ENCODE peak calls at places on chromosomes 16 and 17, in nine cellular contexts. F is NCI-H69; E is neural progenitor cell; L is hepatic stellate cell; T is upper lobe of right lung; S is RPMI8226; Q is ELR; X is activated effector memory CD4-positive, alpha-beta T cell treated with anti-CD3 and anti-CD28 coated beads, Interleukin-2, amount 50 U/mL, for 16 hours; N is progenitor cell of endocrine pancreas. R is an unnamed sample.

GRCh38 chr17:81366648-81367047 is 28.6 kb upstream of the BAHCC1 start:
- DNase-seq in F (no peak), E (no peak), L (no peak), T (no peak), S (no peak), Q (no peak), X (no peak), N (no peak), R (no peak)

GRCh38 chr16:64153718-64154117 is 968.1 kb downstream of the CDH11 start:
- DNase-seq in F (no peak), E (no peak), L (no peak), T (no peak), S (no peak), Q (peak), X (no peak), N (no peak), R (no peak)

GRCh38 chr16:23595246-23595950 is 718 bp downstream of the NDUFAB1 start:
- DNase-seq in F (peak), E (no peak), L (no peak), T (no peak), S (no peak), Q (peak), X (peak), N (no peak), R (no peak)

GRCh38 chr17:57644311-57644710 is 100.8 kb downstream of the CCDC182 start:
- DNase-seq in F (no peak), E (no peak), L (no peak), T (no peak), S (no peak), Q (no peak), X (no peak), N (no peak), R (no peak)

GRCh38 chr17:73182616-73183310 is 10.1 kb upstream of the COG1 start:
- DNase-seq in F (peak), E (no peak), L (no peak), T (no peak), S (no peak), Q (no peak), X (no peak), N (no peak), R (no peak)

GRCh38 chr17:79970576-79971068 is 65.0 kb downstream of the TBC1D16 start:
- DNase-seq in F (peak), E (peak), L (no peak), T (peak), S (peak), Q (peak), X (peak), N (no peak), R (no peak)

GRCh38 chr17:34198519-34198918 is 56.6 kb upstream of the CCL2 start:
- DNase-seq in F (no peak), E (no peak), L (no peak), T (no peak), S (no peak), Q (no peak), X (no peak), N (no peak), R (no peak)

GRCh38 chr16:86029131-86029741 is 130.3 kb downstream of the IRF8 start:
- DNase-seq in F (no peak), E (no peak), L (peak), T (peak), S (no peak), Q (no peak), X (peak), N (no peak), R (peak)

GRCh38 chr17:51189628-51190027 is 23.4 kb downstream of the NME2 start:
- DNase-seq in F (no peak), E (no peak), L (no peak), T (no peak), S (no peak), Q (no peak), X (no peak), N (no peak), R (no peak)

GRCh38 chr16:88047462-88047861 is 96.2 kb downstream of the BANP start:
- DNase-seq in F (no peak), E (no peak), L (no peak), T (no peak), S (no peak), Q (no peak), X (no peak), N (no peak), R (no peak)

GRCh38 chr16:85157813-85158701 is 45.8 kb upstream of the CIBAR2 start:
- DNase-seq in F (peak), E (peak), L (no peak), T (no peak), S (no peak), Q (peak), X (no peak), N (no peak), R (peak)

GRCh38 chr17:65231662-65232335 is 94.6 kb downstream of the RGS9 start:
- DNase-seq in F (peak), E (peak), L (peak), T (peak), S (peak), Q (peak), X (peak), N (peak), R (peak)

GRCh38 chr17:29148257-29148789 is 31.9 kb downstream of the MYO18A start:
- DNase-seq in F (peak), E (peak), L (no peak), T (peak), S (peak), Q (no peak), X (peak), N (no peak), R (no peak)

GRCh38 chr17:31586946-31587345 is 195.5 kb downstream of the RAB11FIP4 start:
- DNase-seq in F (no peak), E (no peak), L (no peak), T (no peak), S (no peak), Q (no peak), X (no peak), N (no peak), R (no peak)

GRCh38 chr17:66343531-66344078 is 41.2 kb downstream of the PRKCA start:
- DNase-seq in F (peak), E (no peak), L (no peak), T (no peak), S (no peak), Q (peak), X (no peak), N (no peak), R (no peak)

GRCh38 chr16:89867918-89868317 is 5.5 kb upstream of the TCF25 start:
- DNase-seq in F (no peak), E (no peak), L (no peak), T (no peak), S (no peak), Q (no peak), X (no peak), N (no peak), R (no peak)

GRCh38 chr17:47315451-47316266 is 8.1 kb upstream of the EFCAB13 start:
- DNase-seq in F (peak), E (peak), L (peak), T (no peak), S (peak), Q (peak), X (no peak), N (no peak), R (peak)

GRCh38 chr17:60248618-60249516 is 99.1 kb downstream of the CA4 start:
- DNase-seq in F (no peak), E (no peak), L (no peak), T (no peak), S (no peak), Q (no peak), X (no peak), N (no peak), R (no peak)

GRCh38 chr17:39963826-39964225 is 1.0 kb downstream of the GSDMA start:
- DNase-seq in F (no peak), E (no peak), L (no peak), T (no peak), S (peak), Q (no peak), X (peak), N (no peak), R (no peak)

GRCh38 chr17:7041607-7042506 is 2.0 kb downstream of the SLC16A11 start:
- DNase-seq in F (no peak), E (peak), L (no peak), T (no peak), S (no peak), Q (no peak), X (peak), N (no peak), R (peak)

GRCh38 chr16:85718682-85719081 is 29.9 kb upstream of the GINS2 start:
- DNase-seq in F (peak), E (peak), L (no peak), T (no peak), S (peak), Q (peak), X (no peak), N (no peak), R (peak)

GRCh38 chr17:16123531-16123930 is 91.8 kb downstream of the NCOR1 start:
- DNase-seq in F (no peak), E (no peak), L (no peak), T (no peak), S (no peak), Q (no peak), X (no peak), N (no peak), R (no peak)

GRCh38 chr17:12549499-12549901 is 116.2 kb upstream of the MYOCD start:
- DNase-seq in F (no peak), E (no peak), L (peak), T (no peak), S (no peak), Q (peak), X (no peak), N (no peak), R (no peak)

GRCh38 chr16:24203675-24204074 is 52.5 kb upstream of the CACNG3 start:
- DNase-seq in F (peak), E (no peak), L (no peak), T (no peak), S (no peak), Q (no peak), X (no peak), N (no peak), R (no peak)

GRCh38 chr16:88526906-88527185 is 43.4 kb upstream of the ZC3H18 start:
- DNase-seq in F (no peak), E (no peak), L (no peak), T (no peak), S (no peak), Q (no peak), X (no peak), N (no peak), R (no peak)

GRCh38 chr17:21218101-21218500 is 4.1 kb upstream of the TMEM11 start:
- DNase-seq in F (peak), E (peak), L (peak), T (no peak), S (no peak), Q (peak), X (peak), N (no peak), R (no peak)

GRCh38 chr17:48066656-48067055 is 18.5 kb downstream of the NFE2L1 start:
- DNase-seq in F (no peak), E (no peak), L (no peak), T (no peak), S (no peak), Q (no peak), X (no peak), N (no peak), R (no peak)

GRCh38 chr16:88376835-88377726 is 5.7 kb upstream of the ZNF469 start:
- DNase-seq in F (peak), E (no peak), L (peak), T (peak), S (no peak), Q (no peak), X (no peak), N (no peak), R (no peak)

GRCh38 chr17:50207792-50208567 is 6.5 kb upstream of the COL1A1 start:
- DNase-seq in F (no peak), E (no peak), L (no peak), T (no peak), S (no peak), Q (no peak), X (peak), N (no peak), R (no peak)

GRCh38 chr17:71032746-71033273 is 863.5 kb downstream of the KCNJ2 start:
- DNase-seq in F (peak), E (peak), L (no peak), T (no peak), S (no peak), Q (no peak), X (no peak), N (no peak), R (peak)

GRCh38 chr16:50371936-50372595 is 3.3 kb upstream of the BRD7 start:
- DNase-seq in F (peak), E (peak), L (peak), T (no peak), S (peak), Q (peak), X (no peak), N (no peak), R (peak)

GRCh38 chr16:30354423-30355143 is 525 bp downstream of the CD2BP2 start:
- DNase-seq in F (peak), E (peak), L (no peak), T (no peak), S (no peak), Q (peak), X (peak), N (no peak), R (peak)

GRCh38 chr17:8153550-8153956 is 1.3 kb upstream of the PER1 start:
- DNase-seq in F (peak), E (peak), L (peak), T (peak), S (no peak), Q (peak), X (peak), N (no peak), R (no peak)

GRCh38 chr17:40348136-40348504 is 16.4 kb downstream of the GJD3 start:
- DNase-seq in F (peak), E (no peak), L (no peak), T (no peak), S (no peak), Q (no peak), X (no peak), N (no peak), R (no peak)

GRCh38 chr17:8162232-8162996 is at the start of gene VAMP2:
- DNase-seq in F (peak), E (peak), L (peak), T (peak), S (peak), Q (peak), X (peak), N (peak), R (peak)

GRCh38 chr16:817001-817906 is 16.7 kb upstream of the GNG13 start:
- DNase-seq in F (no peak), E (no peak), L (no peak), T (no peak), S (no peak), Q (no peak), X (no peak), N (no peak), R (no peak)

GRCh38 chr17:2621241-2621640 is 27.8 kb downstream of the PAFAH1B1 start:
- DNase-seq in F (no peak), E (no peak), L (no peak), T (no peak), S (no peak), Q (no peak), X (no peak), N (no peak), R (no peak)

R was measured in nephron progenitor cell.